ENCODE peak calls at places on chromosomes 1 and 21, in four cellular contexts. I is lower lobe of right lung, O is neural crest cell, Q is thyroid gland. K is an unnamed sample.

GRCh38 chr1:226443033-226443432 is 35.1 kb upstream of the PARP1 start:
- DNase-seq in Q (peak; percentile 44), I (no peak), O (no peak), K (no peak)

GRCh38 chr1:163537809-163538208 is 216.1 kb downstream of the NUF2 start:
- DNase-seq in Q (no peak), O (no peak), I (no peak), K (no peak)

GRCh38 chr1:232634086-232634485 is 4.2 kb upstream of the SIPA1L2 start:
- DNase-seq in Q (peak; percentile 95), O (no peak), I (peak; percentile 89), K (no peak)

GRCh38 chr1:215146252-215146975 is 63.9 kb downstream of the KCNK2 start:
- DNase-seq in I (no peak), O (peak; percentile 7), Q (peak; percentile 29), K (peak; percentile 15)

GRCh38 chr1:54459714-54460113 is 53.5 kb upstream of the SSBP3 start:
- DNase-seq in Q (no peak), I (no peak), O (peak; percentile 14), K (peak; percentile 91)

GRCh38 chr1:46134660-46135331 is 2.4 kb upstream of the PIK3R3 start:
- DNase-seq in O (no peak), Q (peak; percentile 71), I (no peak), K (no peak)

GRCh38 chr1:177645491-177645890 is 324.4 kb downstream of the SEC16B start:
- DNase-seq in O (no peak), Q (peak; percentile 3), I (no peak), K (no peak)

GRCh38 chr1:2231667-2232254 is 3.6 kb downstream of the SKI start:
- DNase-seq in Q (peak; percentile 75), I (peak; percentile 94), O (peak; percentile 49), K (peak; percentile 86)

GRCh38 chr1:153470707-153471106 is 10.3 kb upstream of the S100A7 start:
- DNase-seq in O (no peak), I (no peak), Q (no peak), K (no peak)

GRCh38 chr1:240244968-240245628 is 153.4 kb downstream of the FMN2 start:
- DNase-seq in O (no peak), I (no peak), Q (no peak), K (no peak)

GRCh38 chr1:230113605-230114241 is 46.7 kb downstream of the GALNT2 start:
- DNase-seq in O (no peak), Q (peak; percentile 49), I (no peak), K (no peak)

GRCh38 chr1:162151900-162152829 is 82.7 kb downstream of the NOS1AP start:
- DNase-seq in Q (no peak), O (no peak), I (no peak), K (peak; percentile 67)

GRCh38 chr1:212486591-212486963 is 53.9 kb downstream of the NENF start:
- DNase-seq in Q (no peak), I (no peak), O (no peak), K (no peak)

GRCh38 chr1:205259998-205260397 is 32.3 kb downstream of the TMCC2 start:
- DNase-seq in O (no peak), I (no peak), Q (no peak), K (no peak)

GRCh38 chr1:156356875-156357534 is 12.0 kb upstream of the RHBG start:
- DNase-seq in O (peak; percentile 41), I (peak; percentile 70), Q (peak; percentile 77), K (peak; percentile 79)

GRCh38 chr1:57748696-57749095 is 324.8 kb upstream of the DAB1 start:
- DNase-seq in O (no peak), I (no peak), Q (no peak), K (no peak)

GRCh38 chr1:60924964-60925798 is 157.2 kb upstream of the NFIA start:
- DNase-seq in I (no peak), Q (no peak), O (no peak), K (no peak)

GRCh38 chr21:36889401-36889800 is 77.1 kb downstream of the HLCS start:
- DNase-seq in I (no peak), O (no peak), Q (no peak), K (no peak)

GRCh38 chr21:42067531-42068255 is 3.4 kb upstream of the UMODL1 start:
- DNase-seq in I (no peak), O (no peak), Q (no peak), K (no peak)

GRCh38 chr1:188941986-188942385 is 1535.7 kb downstream of the BRINP3 start:
- DNase-seq in Q (no peak), I (no peak), O (no peak), K (no peak)

GRCh38 chr1:188937965-188938551 is 1539.6 kb downstream of the BRINP3 start:
- DNase-seq in O (no peak), Q (no peak), I (no peak), K (no peak)
- TF ChIP-seq CTCF in O (peak; percentile 56), Q (no peak), I (peak; percentile 11), K (peak; percentile 37)

DNA sequence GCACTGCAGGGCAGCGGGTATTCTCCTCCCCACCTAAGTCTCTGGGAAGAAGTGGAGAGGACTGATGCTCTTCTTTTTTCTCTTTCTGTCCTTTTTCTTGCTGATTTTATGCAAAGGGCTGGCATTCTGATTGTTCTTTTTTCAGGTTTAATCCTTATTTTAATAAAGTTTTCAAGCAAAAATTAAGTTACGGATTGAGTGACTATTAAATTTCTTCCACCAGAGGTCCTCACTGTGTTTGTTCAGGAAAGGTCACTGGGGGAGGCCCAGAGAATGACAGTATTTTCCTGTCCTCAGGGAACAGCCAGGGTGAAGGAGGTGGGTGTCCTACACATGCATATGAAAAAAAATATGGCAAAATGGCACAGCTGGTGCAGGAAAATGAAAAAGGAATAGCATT is 4.4 kb upstream of the ELF3 start:
- DNase-seq in Q (no peak), O (no peak), I (no peak), K (no peak)
- TF ChIP-seq CTCF in Q (peak; percentile 51), O (peak; percentile 61), I (no peak), K (peak; percentile 18)

GRCh38 chr1:179748772-179749171 is 5.7 kb downstream of the FAM163A start:
- DNase-seq in O (no peak), Q (no peak), I (no peak), K (no peak)
- TF ChIP-seq CTCF in O (no peak), Q (no peak), I (no peak), K (no peak)

DNA sequence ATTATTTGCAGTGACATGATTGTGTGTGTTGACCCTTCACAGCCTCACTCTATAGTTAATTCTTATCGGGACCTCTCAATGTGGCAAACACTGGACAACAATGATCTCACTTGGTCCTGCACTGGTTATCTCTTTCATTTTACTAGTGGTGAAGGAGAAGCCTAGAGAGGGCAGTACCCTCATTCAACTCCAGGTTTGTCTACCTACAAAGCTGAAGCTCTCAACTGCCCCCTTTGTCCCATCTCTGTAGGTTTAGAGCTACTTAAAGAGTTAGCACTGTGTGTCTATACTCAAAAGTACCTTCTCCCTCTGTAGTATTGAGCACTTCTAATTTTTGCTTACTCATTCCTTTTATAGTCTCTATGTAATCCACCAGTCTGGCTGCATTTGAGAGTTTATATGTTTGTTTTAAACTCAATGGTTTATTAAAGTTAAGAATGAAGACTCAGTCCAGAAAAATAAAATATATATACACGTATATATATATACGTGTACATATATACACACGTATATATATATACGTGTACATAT is 40.9 kb upstream of the BCL9 start:
- DNase-seq in I (no peak), O (no peak), Q (no peak), K (no peak)
- TF ChIP-seq CTCF in I (no peak), O (no peak), Q (no peak), K (no peak)

GRCh38 chr1:106022312-106022902 is 1034.1 kb upstream of the PRMT6 start:
- DNase-seq in O (no peak), Q (no peak), I (no peak), K (no peak)
- TF ChIP-seq CTCF in O (peak; percentile 78), Q (no peak), I (peak; percentile 23), K (peak; percentile 89)

DNA sequence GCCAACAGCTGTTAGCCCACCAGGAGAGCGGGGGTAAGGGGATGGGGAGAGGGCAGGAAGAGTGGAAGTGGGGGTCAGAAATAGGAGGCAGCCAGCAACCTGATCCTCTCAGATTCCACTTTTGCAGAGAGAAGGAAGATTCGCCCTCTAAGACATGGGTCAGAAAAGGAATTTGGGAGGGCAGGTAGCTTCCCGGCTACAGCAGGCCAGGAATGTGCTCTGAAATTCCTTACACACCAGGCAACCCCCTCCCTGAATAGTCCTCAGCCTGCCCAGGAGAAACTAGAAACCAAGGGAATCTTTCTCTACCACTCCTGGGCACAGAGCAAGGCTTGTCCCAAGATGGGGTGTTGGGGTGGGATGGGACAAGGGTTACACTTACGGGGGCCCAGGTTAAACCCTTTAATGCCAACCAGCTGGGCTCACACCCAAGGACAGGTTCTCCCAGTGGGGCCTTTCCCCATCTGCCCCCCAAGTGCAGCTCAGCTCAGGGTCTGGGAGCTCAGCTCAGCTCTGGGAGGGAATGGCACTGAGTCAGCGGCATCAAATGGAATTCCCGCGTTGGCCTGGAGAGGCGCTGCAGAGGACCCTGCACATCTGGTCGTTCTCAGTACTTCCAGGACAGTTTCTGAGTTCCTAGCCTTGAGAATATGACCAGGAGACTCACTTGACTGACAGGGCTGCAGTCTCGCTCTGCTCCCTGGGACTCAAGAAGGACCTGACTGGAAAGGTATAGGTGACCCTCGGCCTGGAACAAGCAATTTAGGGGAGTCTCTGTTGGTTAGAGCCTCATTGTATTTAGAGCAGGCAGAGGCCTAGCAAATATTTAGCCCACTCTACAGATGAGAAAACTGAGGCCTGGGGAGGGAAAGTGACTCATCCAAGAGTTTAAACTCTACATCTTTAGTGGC is 761 bp downstream of the TNNT2 start:
- DNase-seq in O (peak; percentile 62), I (no peak), Q (no peak), K (peak; percentile 69)
- TF ChIP-seq CTCF in O (peak; percentile 68), I (peak; percentile 40), Q (no peak), K (peak; percentile 78)